ENCODE peak calls at places on chromosome 2, in nine cellular contexts. One of them, this sample, is unnamed.

GRCh38 chr2:28750316-28751101 is 1.1 kb upstream of the PPP1CB start:
- DNase-seq in activated naive CD4-positive, alpha-beta T cell treated with anti-CD3 and anti-CD28 coated beads, Interleukin-2, amount 50 U/mL, for 16 hours: peak
- DNase-seq in activated CD4-positive, alpha-beta T cell treated with anti-CD3 and anti-CD28 coated beads, Interleukin-2, amount 50 U/mL, for 24 hours: peak
- DNase-seq in neural crest cell: no peak
- DNase-seq in activated effector memory CD4-positive, alpha-beta T cell treated with anti-CD3 and anti-CD28 coated beads, Interleukin-2, amount 50 U/mL, for 16 hours: peak
- DNase-seq in AG08395: peak
- DNase-seq in AG09319: no peak
- DNase-seq in NAMALWA: peak
- DNase-seq in hypothalamus: peak
- DNase-seq in this sample: no peak

GRCh38 chr2:139271879-139272278 is 491.7 kb upstream of the NXPH2 start:
- DNase-seq in activated naive CD4-positive, alpha-beta T cell treated with anti-CD3 and anti-CD28 coated beads, Interleukin-2, amount 50 U/mL, for 16 hours: no peak
- DNase-seq in activated effector memory CD4-positive, alpha-beta T cell treated with anti-CD3 and anti-CD28 coated beads, Interleukin-2, amount 50 U/mL, for 16 hours: no peak
- DNase-seq in activated CD4-positive, alpha-beta T cell treated with anti-CD3 and anti-CD28 coated beads, Interleukin-2, amount 50 U/mL, for 24 hours: no peak
- DNase-seq in neural crest cell: no peak
- DNase-seq in AG08395: no peak
- DNase-seq in AG09319: no peak
- DNase-seq in NAMALWA: no peak
- DNase-seq in hypothalamus: no peak
- DNase-seq in this sample: no peak

GRCh38 chr2:123659120-123659519 is 366.0 kb upstream of the CNTNAP5 start:
- DNase-seq in AG09319: no peak
- DNase-seq in activated naive CD4-positive, alpha-beta T cell treated with anti-CD3 and anti-CD28 coated beads, Interleukin-2, amount 50 U/mL, for 16 hours: no peak
- DNase-seq in activated effector memory CD4-positive, alpha-beta T cell treated with anti-CD3 and anti-CD28 coated beads, Interleukin-2, amount 50 U/mL, for 16 hours: no peak
- DNase-seq in activated CD4-positive, alpha-beta T cell treated with anti-CD3 and anti-CD28 coated beads, Interleukin-2, amount 50 U/mL, for 24 hours: no peak
- DNase-seq in neural crest cell: no peak
- DNase-seq in AG08395: no peak
- DNase-seq in hypothalamus: no peak
- DNase-seq in NAMALWA: no peak
- DNase-seq in this sample: no peak

GRCh38 chr2:222835142-222835822 is 25.6 kb upstream of the ACSL3 start:
- DNase-seq in hypothalamus: no peak
- DNase-seq in activated effector memory CD4-positive, alpha-beta T cell treated with anti-CD3 and anti-CD28 coated beads, Interleukin-2, amount 50 U/mL, for 16 hours: no peak
- DNase-seq in activated CD4-positive, alpha-beta T cell treated with anti-CD3 and anti-CD28 coated beads, Interleukin-2, amount 50 U/mL, for 24 hours: no peak
- DNase-seq in NAMALWA: peak
- DNase-seq in AG09319: no peak
- DNase-seq in AG08395: no peak
- DNase-seq in neural crest cell: no peak
- DNase-seq in activated naive CD4-positive, alpha-beta T cell treated with anti-CD3 and anti-CD28 coated beads, Interleukin-2, amount 50 U/mL, for 16 hours: no peak
- DNase-seq in this sample: no peak

GRCh38 chr2:149148195-149149006 is 109.9 kb downstream of the LYPD6B start:
- DNase-seq in activated CD4-positive, alpha-beta T cell treated with anti-CD3 and anti-CD28 coated beads, Interleukin-2, amount 50 U/mL, for 24 hours: no peak
- DNase-seq in AG09319: no peak
- DNase-seq in AG08395: no peak
- DNase-seq in neural crest cell: no peak
- DNase-seq in hypothalamus: no peak
- DNase-seq in activated naive CD4-positive, alpha-beta T cell treated with anti-CD3 and anti-CD28 coated beads, Interleukin-2, amount 50 U/mL, for 16 hours: no peak
- DNase-seq in activated effector memory CD4-positive, alpha-beta T cell treated with anti-CD3 and anti-CD28 coated beads, Interleukin-2, amount 50 U/mL, for 16 hours: no peak
- DNase-seq in NAMALWA: no peak
- DNase-seq in this sample: no peak

GRCh38 chr2:215531284-215531683 is 95.4 kb upstream of the FN1 start:
- DNase-seq in NAMALWA: no peak
- DNase-seq in activated naive CD4-positive, alpha-beta T cell treated with anti-CD3 and anti-CD28 coated beads, Interleukin-2, amount 50 U/mL, for 16 hours: no peak
- DNase-seq in neural crest cell: no peak
- DNase-seq in AG09319: no peak
- DNase-seq in AG08395: no peak
- DNase-seq in hypothalamus: no peak
- DNase-seq in activated effector memory CD4-positive, alpha-beta T cell treated with anti-CD3 and anti-CD28 coated beads, Interleukin-2, amount 50 U/mL, for 16 hours: no peak
- DNase-seq in activated CD4-positive, alpha-beta T cell treated with anti-CD3 and anti-CD28 coated beads, Interleukin-2, amount 50 U/mL, for 24 hours: no peak
- DNase-seq in this sample: no peak

GRCh38 chr2:17518212-17519154 is at the start of gene RAD51AP2:
- DNase-seq in AG09319: peak
- DNase-seq in activated effector memory CD4-positive, alpha-beta T cell treated with anti-CD3 and anti-CD28 coated beads, Interleukin-2, amount 50 U/mL, for 16 hours: no peak
- DNase-seq in AG08395: peak
- DNase-seq in activated CD4-positive, alpha-beta T cell treated with anti-CD3 and anti-CD28 coated beads, Interleukin-2, amount 50 U/mL, for 24 hours: no peak
- DNase-seq in activated naive CD4-positive, alpha-beta T cell treated with anti-CD3 and anti-CD28 coated beads, Interleukin-2, amount 50 U/mL, for 16 hours: no peak
- DNase-seq in hypothalamus: no peak
- DNase-seq in NAMALWA: peak
- DNase-seq in neural crest cell: peak
- DNase-seq in this sample: no peak

GRCh38 chr2:168708099-168708498 is 94.3 kb upstream of the NOSTRIN start:
- DNase-seq in AG09319: no peak
- DNase-seq in AG08395: no peak
- DNase-seq in NAMALWA: no peak
- DNase-seq in neural crest cell: no peak
- DNase-seq in activated CD4-positive, alpha-beta T cell treated with anti-CD3 and anti-CD28 coated beads, Interleukin-2, amount 50 U/mL, for 24 hours: no peak
- DNase-seq in activated naive CD4-positive, alpha-beta T cell treated with anti-CD3 and anti-CD28 coated beads, Interleukin-2, amount 50 U/mL, for 16 hours: no peak
- DNase-seq in activated effector memory CD4-positive, alpha-beta T cell treated with anti-CD3 and anti-CD28 coated beads, Interleukin-2, amount 50 U/mL, for 16 hours: no peak
- DNase-seq in hypothalamus: no peak
- DNase-seq in this sample: no peak

GRCh38 chr2:127053731-127054603 is 53.0 kb downstream of the BIN1 start:
- DNase-seq in hypothalamus: no peak
- DNase-seq in activated effector memory CD4-positive, alpha-beta T cell treated with anti-CD3 and anti-CD28 coated beads, Interleukin-2, amount 50 U/mL, for 16 hours: no peak
- DNase-seq in NAMALWA: no peak
- DNase-seq in activated CD4-positive, alpha-beta T cell treated with anti-CD3 and anti-CD28 coated beads, Interleukin-2, amount 50 U/mL, for 24 hours: no peak
- DNase-seq in neural crest cell: no peak
- DNase-seq in AG09319: no peak
- DNase-seq in AG08395: no peak
- DNase-seq in activated naive CD4-positive, alpha-beta T cell treated with anti-CD3 and anti-CD28 coated beads, Interleukin-2, amount 50 U/mL, for 16 hours: no peak
- DNase-seq in this sample: no peak

GRCh38 chr2:9820020-9820973 is 23.0 kb upstream of the TAF1B start:
- DNase-seq in hypothalamus: no peak
- DNase-seq in AG09319: no peak
- DNase-seq in AG08395: peak
- DNase-seq in activated effector memory CD4-positive, alpha-beta T cell treated with anti-CD3 and anti-CD28 coated beads, Interleukin-2, amount 50 U/mL, for 16 hours: no peak
- DNase-seq in activated CD4-positive, alpha-beta T cell treated with anti-CD3 and anti-CD28 coated beads, Interleukin-2, amount 50 U/mL, for 24 hours: no peak
- DNase-seq in NAMALWA: no peak
- DNase-seq in neural crest cell: no peak
- DNase-seq in activated naive CD4-positive, alpha-beta T cell treated with anti-CD3 and anti-CD28 coated beads, Interleukin-2, amount 50 U/mL, for 16 hours: no peak
- DNase-seq in this sample: no peak

GRCh38 chr2:69716555-69717120 is 25.3 kb upstream of the ANXA4 start:
- DNase-seq in neural crest cell: no peak
- DNase-seq in activated naive CD4-positive, alpha-beta T cell treated with anti-CD3 and anti-CD28 coated beads, Interleukin-2, amount 50 U/mL, for 16 hours: no peak
- DNase-seq in activated CD4-positive, alpha-beta T cell treated with anti-CD3 and anti-CD28 coated beads, Interleukin-2, amount 50 U/mL, for 24 hours: no peak
- DNase-seq in hypothalamus: no peak
- DNase-seq in activated effector memory CD4-positive, alpha-beta T cell treated with anti-CD3 and anti-CD28 coated beads, Interleukin-2, amount 50 U/mL, for 16 hours: no peak
- DNase-seq in AG08395: peak
- DNase-seq in AG09319: no peak
- DNase-seq in NAMALWA: no peak
- DNase-seq in this sample: no peak

GRCh38 chr2:186544255-186544675 is 45.6 kb upstream of the ITGAV start:
- DNase-seq in activated effector memory CD4-positive, alpha-beta T cell treated with anti-CD3 and anti-CD28 coated beads, Interleukin-2, amount 50 U/mL, for 16 hours: no peak
- DNase-seq in AG08395: peak
- DNase-seq in neural crest cell: no peak
- DNase-seq in activated CD4-positive, alpha-beta T cell treated with anti-CD3 and anti-CD28 coated beads, Interleukin-2, amount 50 U/mL, for 24 hours: no peak
- DNase-seq in NAMALWA: no peak
- DNase-seq in activated naive CD4-positive, alpha-beta T cell treated with anti-CD3 and anti-CD28 coated beads, Interleukin-2, amount 50 U/mL, for 16 hours: no peak
- DNase-seq in hypothalamus: no peak
- DNase-seq in AG09319: no peak
- DNase-seq in this sample: no peak

This sample was measured in activated T-helper 1 cell treated with anti-CD3 and anti-CD28 coated beads, Interleukin-2, amount 50 U/mL, for 16 hours.